ENCODE peak calls at places on chromosomes 7 and 10, in eight cellular contexts. One of them, this sample, is unnamed.

GRCh38 chr10:28592953-28593352 is 60.0 kb downstream of the WAC start:
- DNase-seq in H7: no peak
- DNase-seq in CD8-positive, alpha-beta T cell: no peak
- DNase-seq in hepatocyte: peak; percentile 26
- DNase-seq in neural progenitor cell: no peak
- DNase-seq in iPS DF 6.9: no peak
- DNase-seq in HCT116: peak; percentile 2
- DNase-seq in cardiac muscle cell: peak; percentile 58
- DNase-seq in this sample: no peak

GRCh38 chr7:137337902-137338301 is 5.6 kb downstream of the PTN start:
- DNase-seq in H7: peak; percentile 26
- DNase-seq in CD8-positive, alpha-beta T cell: no peak
- DNase-seq in hepatocyte: no peak
- DNase-seq in neural progenitor cell: no peak
- DNase-seq in iPS DF 6.9: peak; percentile 45
- DNase-seq in HCT116: no peak
- DNase-seq in cardiac muscle cell: no peak
- DNase-seq in this sample: no peak

GRCh38 chr7:97081901-97082300 is 35.6 kb upstream of the SDHAF3 start:
- DNase-seq in H7: no peak
- DNase-seq in CD8-positive, alpha-beta T cell: no peak
- DNase-seq in hepatocyte: no peak
- DNase-seq in neural progenitor cell: peak; percentile 51
- DNase-seq in iPS DF 6.9: no peak
- DNase-seq in HCT116: no peak
- DNase-seq in cardiac muscle cell: no peak
- DNase-seq in this sample: no peak

GRCh38 chr7:129529643-129530042 is 27.3 kb downstream of the SMKR1 start:
- DNase-seq in H7: peak; percentile 65
- DNase-seq in CD8-positive, alpha-beta T cell: no peak
- DNase-seq in hepatocyte: no peak
- DNase-seq in neural progenitor cell: no peak
- DNase-seq in iPS DF 6.9: no peak
- DNase-seq in HCT116: no peak
- DNase-seq in cardiac muscle cell: no peak
- DNase-seq in this sample: no peak

GRCh38 chr10:74333174-74333573 is 182.2 kb downstream of the ADK start:
- DNase-seq in H7: no peak
- DNase-seq in CD8-positive, alpha-beta T cell: no peak
- DNase-seq in hepatocyte: no peak
- DNase-seq in neural progenitor cell: no peak
- DNase-seq in iPS DF 6.9: no peak
- DNase-seq in HCT116: no peak
- DNase-seq in cardiac muscle cell: peak; percentile 3
- DNase-seq in this sample: no peak

GRCh38 chr7:40455485-40455884 is 320.7 kb downstream of the SUGCT start:
- DNase-seq in H7: no peak
- DNase-seq in CD8-positive, alpha-beta T cell: no peak
- DNase-seq in hepatocyte: no peak
- DNase-seq in neural progenitor cell: no peak
- DNase-seq in iPS DF 6.9: no peak
- DNase-seq in HCT116: no peak
- DNase-seq in cardiac muscle cell: peak; percentile 78
- DNase-seq in this sample: no peak

GRCh38 chr7:91953618-91954017 is 13.0 kb downstream of the AKAP9 start:
- DNase-seq in H7: peak; percentile 16
- DNase-seq in CD8-positive, alpha-beta T cell: no peak
- DNase-seq in hepatocyte: no peak
- DNase-seq in neural progenitor cell: peak; percentile 8
- DNase-seq in iPS DF 6.9: no peak
- DNase-seq in HCT116: no peak
- DNase-seq in cardiac muscle cell: peak; percentile 38
- DNase-seq in this sample: no peak

GRCh38 chr10:30436200-30436599 is 2.2 kb downstream of the MAP3K8 start:
- DNase-seq in H7: peak; percentile 66
- DNase-seq in CD8-positive, alpha-beta T cell: peak; percentile 18
- DNase-seq in hepatocyte: peak; percentile 85
- DNase-seq in neural progenitor cell: peak; percentile 74
- DNase-seq in iPS DF 6.9: no peak
- DNase-seq in HCT116: no peak
- DNase-seq in cardiac muscle cell: peak; percentile 85
- DNase-seq in this sample: no peak

GRCh38 chr10:69474688-69475432 is 23.6 kb downstream of the TSPAN15 start:
- DNase-seq in H7: no peak
- DNase-seq in CD8-positive, alpha-beta T cell: no peak
- DNase-seq in hepatocyte: peak; percentile 67
- DNase-seq in neural progenitor cell: no peak
- DNase-seq in iPS DF 6.9: no peak
- DNase-seq in HCT116: no peak
- DNase-seq in cardiac muscle cell: peak; percentile 82
- DNase-seq in this sample: no peak

GRCh38 chr7:90946711-90947501 is 317.3 kb upstream of the FZD1 start:
- DNase-seq in H7: no peak
- DNase-seq in CD8-positive, alpha-beta T cell: no peak
- DNase-seq in hepatocyte: no peak
- DNase-seq in neural progenitor cell: no peak
- DNase-seq in iPS DF 6.9: no peak
- DNase-seq in HCT116: no peak
- DNase-seq in cardiac muscle cell: no peak
- DNase-seq in this sample: no peak

GRCh38 chr10:132094581-132095234 is 29.0 kb downstream of the JAKMIP3 start:
- DNase-seq in H7: no peak
- DNase-seq in CD8-positive, alpha-beta T cell: no peak
- DNase-seq in hepatocyte: peak; percentile 6
- DNase-seq in neural progenitor cell: no peak
- DNase-seq in iPS DF 6.9: no peak
- DNase-seq in HCT116: no peak
- DNase-seq in cardiac muscle cell: no peak
- DNase-seq in this sample: no peak

GRCh38 chr10:102235991-102236390 is 5.3 kb downstream of the PITX3 start:
- DNase-seq in H7: peak; percentile 31
- DNase-seq in CD8-positive, alpha-beta T cell: no peak
- DNase-seq in hepatocyte: no peak
- DNase-seq in neural progenitor cell: no peak
- DNase-seq in iPS DF 6.9: no peak
- DNase-seq in HCT116: no peak
- DNase-seq in cardiac muscle cell: peak; percentile 14
- DNase-seq in this sample: no peak
- H3K36me3 ChIP-seq in H7: no peaks in the 10 kb centered on the region
- H3K36me3 ChIP-seq in CD8-positive, alpha-beta T cell: no peaks in the 10 kb centered on the region
- H3K36me3 ChIP-seq in hepatocyte: no peaks in the 10 kb centered on the region
- H3K36me3 ChIP-seq in neural progenitor cell: no peaks in the 10 kb centered on the region
- H3K36me3 ChIP-seq in iPS DF 6.9: no peaks in the 10 kb centered on the region
- H3K36me3 ChIP-seq in HCT116: no peaks in the 10 kb centered on the region
- H3K36me3 ChIP-seq in cardiac muscle cell: no peaks in the 10 kb centered on the region
- H3K36me3 ChIP-seq in this sample: no peaks in the 10 kb centered on the region

GRCh38 chr7:149723795-149724495 is 49.4 kb downstream of the ZNF467 start:
- DNase-seq in H7: no peak
- DNase-seq in CD8-positive, alpha-beta T cell: no peak
- DNase-seq in hepatocyte: no peak
- DNase-seq in neural progenitor cell: no peak
- DNase-seq in iPS DF 6.9: no peak
- DNase-seq in HCT116: no peak
- DNase-seq in cardiac muscle cell: no peak
- DNase-seq in this sample: peak; percentile 64
- H3K36me3 ChIP-seq in H7: peaks cover 20% of the 10 kb centered on the region
- H3K36me3 ChIP-seq in CD8-positive, alpha-beta T cell: peaks cover 10% of the 10 kb centered on the region
- H3K36me3 ChIP-seq in hepatocyte: no peaks in the 10 kb centered on the region
- H3K36me3 ChIP-seq in neural progenitor cell: no peaks in the 10 kb centered on the region
- H3K36me3 ChIP-seq in iPS DF 6.9: peaks cover 23% of the 10 kb centered on the region
- H3K36me3 ChIP-seq in HCT116: no peaks in the 10 kb centered on the region
- H3K36me3 ChIP-seq in cardiac muscle cell: peaks cover 40% of the 10 kb centered on the region
- H3K36me3 ChIP-seq in this sample: peaks cover 82% of the 10 kb centered on the region

GRCh38 chr10:16754765-16755164 is 62.5 kb downstream of the RSU1 start:
- DNase-seq in H7: no peak
- DNase-seq in CD8-positive, alpha-beta T cell: no peak
- DNase-seq in hepatocyte: no peak
- DNase-seq in neural progenitor cell: no peak
- DNase-seq in iPS DF 6.9: no peak
- DNase-seq in HCT116: no peak
- DNase-seq in cardiac muscle cell: no peak
- DNase-seq in this sample: no peak
- H3K36me3 ChIP-seq in H7: no peaks in the 10 kb centered on the region
- H3K36me3 ChIP-seq in CD8-positive, alpha-beta T cell: peaks cover 3% of the 10 kb centered on the region
- H3K36me3 ChIP-seq in hepatocyte: no peaks in the 10 kb centered on the region
- H3K36me3 ChIP-seq in neural progenitor cell: no peaks in the 10 kb centered on the region
- H3K36me3 ChIP-seq in iPS DF 6.9: no peaks in the 10 kb centered on the region
- H3K36me3 ChIP-seq in HCT116: no peaks in the 10 kb centered on the region
- H3K36me3 ChIP-seq in cardiac muscle cell: peaks cover 3% of the 10 kb centered on the region
- H3K36me3 ChIP-seq in this sample: peaks cover 35% of the 10 kb centered on the region

DNA sequence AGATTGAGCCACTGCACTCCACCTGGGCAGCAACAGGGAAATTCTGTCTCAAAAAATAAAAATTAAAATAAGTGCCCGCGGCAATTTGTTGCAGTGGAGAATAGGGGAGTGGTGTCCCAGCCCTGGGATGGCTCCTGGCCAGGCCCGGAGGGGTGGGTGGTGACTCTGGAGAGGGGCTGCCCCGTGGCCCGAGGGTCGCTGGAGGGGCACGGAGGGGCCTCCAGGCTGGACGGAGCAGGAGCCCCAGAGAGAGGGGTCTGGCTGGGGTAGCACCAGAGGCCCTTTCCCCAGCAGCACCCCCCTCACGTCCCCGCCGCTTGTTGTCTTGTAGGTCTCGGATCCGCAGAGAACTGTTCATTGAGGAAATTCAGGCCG is 38.6 kb upstream of the SH2B2 start:
- DNase-seq in H7: no peak
- DNase-seq in CD8-positive, alpha-beta T cell: no peak
- DNase-seq in hepatocyte: no peak
- DNase-seq in neural progenitor cell: no peak
- DNase-seq in iPS DF 6.9: no peak
- DNase-seq in HCT116: no peak
- DNase-seq in cardiac muscle cell: no peak
- DNase-seq in this sample: no peak
- H3K36me3 ChIP-seq in H7: no peaks in the 10 kb centered on the region
- H3K36me3 ChIP-seq in CD8-positive, alpha-beta T cell: no peaks in the 10 kb centered on the region
- H3K36me3 ChIP-seq in hepatocyte: no peaks in the 10 kb centered on the region
- H3K36me3 ChIP-seq in neural progenitor cell: no peaks in the 10 kb centered on the region
- H3K36me3 ChIP-seq in iPS DF 6.9: no peaks in the 10 kb centered on the region
- H3K36me3 ChIP-seq in HCT116: no peaks in the 10 kb centered on the region
- H3K36me3 ChIP-seq in cardiac muscle cell: peaks cover 4% of the 10 kb centered on the region
- H3K36me3 ChIP-seq in this sample: peaks cover 32% of the 10 kb centered on the region

GRCh38 chr7:75054744-75055527 is 18.7 kb downstream of the RCC1L start:
- DNase-seq in H7: no peak
- DNase-seq in CD8-positive, alpha-beta T cell: no peak
- DNase-seq in hepatocyte: no peak
- DNase-seq in neural progenitor cell: no peak
- DNase-seq in iPS DF 6.9: no peak
- DNase-seq in HCT116: no peak
- DNase-seq in cardiac muscle cell: peak; percentile 95
- DNase-seq in this sample: no peak

GRCh38 chr7:75064291-75064690 is 9.3 kb downstream of the RCC1L start:
- DNase-seq in H7: no peak
- DNase-seq in CD8-positive, alpha-beta T cell: no peak
- DNase-seq in hepatocyte: no peak
- DNase-seq in neural progenitor cell: no peak
- DNase-seq in iPS DF 6.9: no peak
- DNase-seq in HCT116: no peak
- DNase-seq in cardiac muscle cell: no peak
- DNase-seq in this sample: no peak

GRCh38 chr7:75055830-75056431 is 17.7 kb downstream of the RCC1L start:
- DNase-seq in H7: no peak
- DNase-seq in CD8-positive, alpha-beta T cell: no peak
- DNase-seq in hepatocyte: no peak
- DNase-seq in neural progenitor cell: no peak
- DNase-seq in iPS DF 6.9: no peak
- DNase-seq in HCT116: no peak
- DNase-seq in cardiac muscle cell: peak; percentile 84
- DNase-seq in this sample: no peak

GRCh38 chr7:75056476-75056875 is 17.1 kb downstream of the RCC1L start:
- DNase-seq in H7: no peak
- DNase-seq in CD8-positive, alpha-beta T cell: no peak
- DNase-seq in hepatocyte: no peak
- DNase-seq in neural progenitor cell: no peak
- DNase-seq in iPS DF 6.9: no peak
- DNase-seq in HCT116: no peak
- DNase-seq in cardiac muscle cell: peak; percentile 86
- DNase-seq in this sample: no peak

GRCh38 chr7:75058406-75058805 is 15.2 kb downstream of the RCC1L start:
- DNase-seq in H7: no peak
- DNase-seq in CD8-positive, alpha-beta T cell: no peak
- DNase-seq in hepatocyte: no peak
- DNase-seq in neural progenitor cell: no peak
- DNase-seq in iPS DF 6.9: no peak
- DNase-seq in HCT116: no peak
- DNase-seq in cardiac muscle cell: no peak
- DNase-seq in this sample: no peak
- H3K36me3 ChIP-seq in H7: peaks cover 43% of the 10 kb centered on the region
- H3K36me3 ChIP-seq in CD8-positive, alpha-beta T cell: peaks cover 60% of the 10 kb centered on the region
- H3K36me3 ChIP-seq in hepatocyte: no peaks in the 10 kb centered on the region
- H3K36me3 ChIP-seq in neural progenitor cell: no peaks in the 10 kb centered on the region
- H3K36me3 ChIP-seq in iPS DF 6.9: peaks cover 24% of the 10 kb centered on the region
- H3K36me3 ChIP-seq in HCT116: peaks cover 42% of the 10 kb centered on the region
- H3K36me3 ChIP-seq in cardiac muscle cell: peaks cover 44% of the 10 kb centered on the region
- H3K36me3 ChIP-seq in this sample: peaks cover 97% of the 10 kb centered on the region

GRCh38 chr7:101828308-101829020 is 11.0 kb downstream of the CUX1 start:
- DNase-seq in H7: peak; percentile 40
- DNase-seq in CD8-positive, alpha-beta T cell: no peak
- DNase-seq in hepatocyte: no peak
- DNase-seq in neural progenitor cell: no peak
- DNase-seq in iPS DF 6.9: no peak
- DNase-seq in HCT116: no peak
- DNase-seq in cardiac muscle cell: no peak
- DNase-seq in this sample: no peak
- H3K36me3 ChIP-seq in H7: peaks cover 2% of the 10 kb centered on the region
- H3K36me3 ChIP-seq in CD8-positive, alpha-beta T cell: no peaks in the 10 kb centered on the region
- H3K36me3 ChIP-seq in hepatocyte: no peaks in the 10 kb centered on the region
- H3K36me3 ChIP-seq in neural progenitor cell: no peaks in the 10 kb centered on the region
- H3K36me3 ChIP-seq in iPS DF 6.9: no peaks in the 10 kb centered on the region
- H3K36me3 ChIP-seq in HCT116: no peaks in the 10 kb centered on the region
- H3K36me3 ChIP-seq in cardiac muscle cell: no peaks in the 10 kb centered on the region
- H3K36me3 ChIP-seq in this sample: no peaks in the 10 kb centered on the region

GRCh38 chr7:122694697-122695096 is 4.2 kb downstream of the RNF133 start:
- DNase-seq in H7: no peak
- DNase-seq in CD8-positive, alpha-beta T cell: no peak
- DNase-seq in hepatocyte: no peak
- DNase-seq in neural progenitor cell: no peak
- DNase-seq in iPS DF 6.9: no peak
- DNase-seq in HCT116: no peak
- DNase-seq in cardiac muscle cell: no peak
- DNase-seq in this sample: no peak
- H3K36me3 ChIP-seq in H7: no peaks in the 10 kb centered on the region
- H3K36me3 ChIP-seq in CD8-positive, alpha-beta T cell: no peaks in the 10 kb centered on the region
- H3K36me3 ChIP-seq in hepatocyte: no peaks in the 10 kb centered on the region
- H3K36me3 ChIP-seq in neural progenitor cell: no peaks in the 10 kb centered on the region
- H3K36me3 ChIP-seq in iPS DF 6.9: no peaks in the 10 kb centered on the region
- H3K36me3 ChIP-seq in HCT116: no peaks in the 10 kb centered on the region
- H3K36me3 ChIP-seq in cardiac muscle cell: no peaks in the 10 kb centered on the region
- H3K36me3 ChIP-seq in this sample: no peaks in the 10 kb centered on the region

DNA sequence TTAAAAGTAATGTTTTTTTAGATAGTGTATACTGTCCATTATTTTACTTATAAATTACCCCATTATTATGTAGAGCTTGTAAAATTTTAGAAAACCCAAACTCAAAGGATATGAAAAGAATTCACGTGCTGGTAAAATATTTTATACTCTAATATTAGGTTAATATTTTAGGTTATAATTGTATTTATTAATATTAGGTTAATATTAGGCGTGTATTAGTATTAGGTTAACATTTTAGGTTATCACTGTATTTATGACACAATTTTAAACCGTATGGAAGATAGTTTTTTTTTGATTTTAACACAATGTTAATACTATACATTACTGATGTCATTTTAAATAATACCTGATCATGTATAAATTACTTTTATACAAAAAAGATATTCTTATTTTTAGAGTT is 48.5 kb downstream of the ARL4A start:
- DNase-seq in H7: no peak
- DNase-seq in CD8-positive, alpha-beta T cell: no peak
- DNase-seq in hepatocyte: no peak
- DNase-seq in neural progenitor cell: no peak
- DNase-seq in iPS DF 6.9: no peak
- DNase-seq in HCT116: no peak
- DNase-seq in cardiac muscle cell: no peak
- DNase-seq in this sample: no peak
- H3K36me3 ChIP-seq in H7: no peaks in the 10 kb centered on the region
- H3K36me3 ChIP-seq in CD8-positive, alpha-beta T cell: no peaks in the 10 kb centered on the region
- H3K36me3 ChIP-seq in hepatocyte: no peaks in the 10 kb centered on the region
- H3K36me3 ChIP-seq in neural progenitor cell: no peaks in the 10 kb centered on the region
- H3K36me3 ChIP-seq in iPS DF 6.9: no peaks in the 10 kb centered on the region
- H3K36me3 ChIP-seq in HCT116: no peaks in the 10 kb centered on the region
- H3K36me3 ChIP-seq in cardiac muscle cell: no peaks in the 10 kb centered on the region
- H3K36me3 ChIP-seq in this sample: no peaks in the 10 kb centered on the region

This sample was measured in suprapubic skin.